ENCODE peak calls at places on chromosome 3, in four cellular contexts. T is GM12878, B is HepG2, N is K562. R is an unnamed sample.

GRCh38 chr3:131349946-131350347 is 31.6 kb upstream of the NUDT16 start:
- DNase-seq in T (no peak), B (no peak), N (no peak), R (no peak)

GRCh38 chr3:17238029-17238428 is 353.3 kb downstream of the PLCL2 start:
- DNase-seq in T (no peak), B (no peak), N (no peak), R (peak; percentile 37)

GRCh38 chr3:164194842-164195241 is 883.5 kb downstream of the SI start:
- DNase-seq in T (no peak), B (peak; percentile 1), N (no peak), R (peak; percentile 60)

GRCh38 chr3:55555866-55556621 is 68.9 kb upstream of the WNT5A start:
- DNase-seq in T (no peak), B (no peak), N (no peak), R (no peak)

GRCh38 chr3:155500429-155500828 is 206.9 kb upstream of the STRIT1 start:
- DNase-seq in T (no peak), B (no peak), N (no peak), R (no peak)

GRCh38 chr3:36362973-36363372 is 17.3 kb upstream of the STAC start:
- DNase-seq in T (no peak), B (peak; percentile 70), N (no peak), R (peak; percentile 28)

GRCh38 chr3:46966811-46967210 is 9.7 kb downstream of the CCDC12 start:
- DNase-seq in T (no peak), B (no peak), N (peak; percentile 16), R (no peak)

GRCh38 chr3:188979669-188980311 is 192.0 kb upstream of the TPRG1 start:
- DNase-seq in T (no peak), B (no peak), N (no peak), R (peak; percentile 9)

GRCh38 chr3:169286214-169286613 is 377.3 kb downstream of the MECOM start:
- DNase-seq in T (no peak), B (no peak), N (no peak), R (no peak)

GRCh38 chr3:94115482-94115881 is 52.6 kb downstream of the NSUN3 start:
- DNase-seq in T (no peak), B (no peak), N (no peak), R (peak; percentile 50)

GRCh38 chr3:156465222-156465621 is 89.7 kb downstream of the SSR3 start:
- DNase-seq in T (no peak), B (no peak), N (no peak), R (no peak)

GRCh38 chr3:193229851-193230250 is 11.2 kb upstream of the PLAAT1 start:
- DNase-seq in T (no peak), B (no peak), N (no peak), R (peak; percentile 23)

GRCh38 chr3:139934557-139935070 is 371 bp upstream of the CLSTN2 start:
- DNase-seq in T (no peak), B (no peak), N (no peak), R (peak; percentile 92)

GRCh38 chr3:38275658-38276057 is 6.4 kb upstream of the SLC22A14 start:
- DNase-seq in T (no peak), B (no peak), N (no peak), R (no peak)

GRCh38 chr3:133514418-133514817 is 59.1 kb upstream of the CDV3 start:
- DNase-seq in T (no peak), B (no peak), N (no peak), R (no peak)

GRCh38 chr3:76735153-76735552 is 304.7 kb upstream of the ROBO2 start:
- DNase-seq in T (no peak), B (no peak), N (no peak), R (no peak)

GRCh38 chr3:23203651-23204111 is 554 bp downstream of the UBE2E2 start:
- DNase-seq in T (no peak), B (no peak), N (no peak), R (peak; percentile 44)

GRCh38 chr3:141876381-141876890 is at the start of gene ATP1B3:
- DNase-seq in T (peak; percentile 39), B (peak; percentile 60), N (peak; percentile 89), R (peak; percentile 81)

GRCh38 chr3:141876891-141877561 is 583 bp downstream of the ATP1B3 start:
- DNase-seq in T (no peak), B (peak; percentile 33), N (peak; percentile 60), R (peak; percentile 63)

GRCh38 chr3:141878326-141878725 is 1.9 kb downstream of the ATP1B3 start:
- DNase-seq in T (no peak), B (no peak), N (no peak), R (no peak)

GRCh38 chr3:141878812-141879211 is 2.4 kb downstream of the ATP1B3 start:
- DNase-seq in T (no peak), B (no peak), N (no peak), R (no peak)

DNA sequence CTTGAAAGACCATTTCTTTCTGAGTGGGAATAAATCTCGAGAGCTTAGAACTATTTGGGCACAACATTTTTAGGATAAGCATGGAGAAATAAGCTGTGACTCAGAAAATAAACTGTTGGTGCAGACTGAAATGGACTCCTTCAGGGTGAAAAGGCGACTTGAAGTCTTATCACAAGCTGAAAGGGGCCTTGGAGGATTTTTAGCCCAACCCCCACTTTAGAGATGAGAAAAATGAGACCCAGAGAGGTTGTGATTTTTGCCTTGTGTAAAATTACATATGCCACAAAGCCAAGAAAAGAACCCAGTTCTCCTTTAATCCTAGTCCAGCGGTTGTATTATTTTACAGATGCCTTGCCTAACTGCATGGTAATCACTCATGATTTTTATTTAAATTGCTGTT is 1.5 kb downstream of the ATP1B3 start:
- DNase-seq in T (no peak), B (no peak), N (no peak), R (peak; percentile 19)
- TF ChIP-seq CREB1 in T (no peak), B (no peak), N (no peak), R (no peak)

GRCh38 chr3:150848864-150849263 is 56.4 kb downstream of the MINDY4B start:
- DNase-seq in T (no peak), B (no peak), N (no peak), R (no peak)
- TF ChIP-seq JUNB in T (no peak), B (no peak), N (no peak), R (no peak)

GRCh38 chr3:58234516-58234931 is 3.1 kb upstream of the ABHD6 start:
- DNase-seq in T (no peak), B (peak; percentile 52), N (no peak), R (no peak)
- TF ChIP-seq CREB1 in T (no peak), B (no peak), N (no peak), R (no peak)

GRCh38 chr3:15309662-15310335 is 22.6 kb downstream of the SH3BP5 start:
- DNase-seq in T (no peak), B (no peak), N (no peak), R (no peak)
- TF ChIP-seq JUNB in T (no peak), B (no peak), N (no peak), R (no peak)

DNA sequence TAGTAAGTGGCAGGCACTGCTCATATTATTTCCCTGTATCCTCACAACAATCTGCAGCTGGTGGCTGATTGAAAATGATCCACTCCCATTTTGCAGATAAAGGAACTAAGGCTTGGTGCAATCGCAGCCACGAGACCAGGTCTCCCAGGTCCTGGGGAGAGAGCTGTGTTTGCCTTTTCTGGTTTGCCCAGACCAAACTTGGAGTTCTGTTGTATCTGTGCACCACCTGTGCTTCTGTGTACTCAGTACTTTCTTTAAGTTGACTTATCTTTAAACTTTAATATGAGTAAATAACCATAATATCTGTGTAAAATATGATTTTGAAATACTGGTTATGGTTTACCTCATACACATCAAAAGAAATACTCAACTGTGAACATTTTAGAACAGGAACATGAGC is 625.7 kb upstream of the CFAP20DC start:
- DNase-seq in T (no peak), B (no peak), N (no peak), R (no peak)
- TF ChIP-seq CREB1 in T (no peak), B (no peak), N (no peak), R (no peak)

GRCh38 chr3:128493221-128494151 is 485 bp upstream of the GATA2 start:
- DNase-seq in T (no peak), B (no peak), N (peak; percentile 36), R (no peak)
- TF ChIP-seq JUNB in T (no peak), B (no peak), N (no peak), R (no peak)

R was measured in GM23338.